ENCODE peak calls at places on chromosomes 13 and 19, in ten cellular contexts. Z is tibial nerve, B is right lobe of liver, S is NB4, X is heart left ventricle, C is lower leg skin, A is neural progenitor cell, L is IMR-90, P is lower lobe of right lung, I is GM12864. U is an unnamed sample.
A peak's percentile ranks its signal among the peaks of the same experiment; 100 is the strongest.

GRCh38 chr13:111952814-111953213 is 114.1 kb upstream of the SOX1 start:
- DNase-seq in Z (no peak), B (no peak), S (no peak), X (no peak), C (no peak), A (no peak), L (no peak), P (no peak), I (no peak), U (no peak)

GRCh38 chr19:19385900-19386339 is 19.6 kb upstream of the GATAD2A start:
- DNase-seq in Z (no peak), B (no peak), S (peak; percentile 83), X (no peak), C (no peak), A (no peak), L (no peak), P (peak; percentile 76), I (no peak), U (peak; percentile 41)

GRCh38 chr19:33488826-33489225 is 32.8 kb downstream of the PEPD start:
- DNase-seq in Z (no peak), B (no peak), S (no peak), X (no peak), C (no peak), A (no peak), L (no peak), P (peak; percentile 38), I (no peak), U (no peak)

GRCh38 chr13:63614874-63615612 is 2199.4 kb upstream of the PCDH20 start:
- DNase-seq in Z (no peak), B (no peak), S (no peak), X (no peak), C (no peak), A (no peak), L (peak; percentile 69), P (no peak), I (no peak), U (peak; percentile 27)

GRCh38 chr19:51726049-51726448 is 2.3 kb upstream of the HAS1 start:
- DNase-seq in Z (no peak), B (no peak), S (no peak), X (peak; percentile 74), C (peak; percentile 76), A (no peak), L (peak; percentile 41), P (no peak), I (no peak), U (peak; percentile 98)

GRCh38 chr19:56720281-56720680 is 48.7 kb upstream of the ZNF835 start:
- DNase-seq in Z (peak; percentile 5), B (no peak), S (peak; percentile 30), X (peak; percentile 30), C (no peak), A (no peak), L (no peak), P (no peak), I (no peak), U (no peak)

GRCh38 chr19:34734601-34735103 is 609 bp downstream of the ZNF181 start:
- DNase-seq in Z (no peak), B (no peak), S (no peak), X (no peak), C (no peak), A (peak; percentile 7), L (no peak), P (no peak), I (no peak), U (no peak)

GRCh38 chr19:39407644-39408391 is 1.2 kb downstream of the ZFP36 start:
- DNase-seq in Z (no peak), B (peak; percentile 68), S (no peak), X (peak; percentile 50), C (peak; percentile 71), A (peak; percentile 13), L (no peak), P (peak; percentile 83), I (no peak), U (peak; percentile 45)

GRCh38 chr19:33388817-33389573 is 15.5 kb downstream of the CEBPG start:
- DNase-seq in Z (no peak), B (peak; percentile 67), S (no peak), X (peak; percentile 59), C (no peak), A (no peak), L (no peak), P (no peak), I (no peak), U (no peak)

GRCh38 chr19:40799558-40800338 is 757 bp downstream of the EGLN2 start:
- DNase-seq in Z (no peak), B (peak; percentile 70), S (peak; percentile 63), X (peak; percentile 76), C (no peak), A (peak; percentile 73), L (no peak), P (peak; percentile 78), I (no peak), U (peak; percentile 42)

GRCh38 chr13:92716749-92717148 is 509.9 kb upstream of the GPC6 start:
- DNase-seq in Z (peak; percentile 5), B (no peak), S (no peak), X (no peak), C (no peak), A (no peak), L (peak; percentile 19), P (no peak), I (no peak), U (peak; percentile 42)

GRCh38 chr13:99208185-99208584 is 7.5 kb downstream of the UBAC2 start:
- DNase-seq in Z (no peak), B (no peak), S (no peak), X (no peak), C (no peak), A (no peak), L (no peak), P (no peak), I (no peak), U (no peak)

GRCh38 chr19:38551450-38551813 is 66.3 kb downstream of the MAP4K1 start:
- DNase-seq in Z (no peak), B (no peak), S (no peak), X (no peak), C (no peak), A (no peak), L (no peak), P (peak; percentile 19), I (no peak), U (no peak)

GRCh38 chr13:79581870-79582315 is 100.9 kb downstream of the NDFIP2 start:
- DNase-seq in Z (no peak), B (no peak), S (no peak), X (peak; percentile 71), C (peak; percentile 27), A (peak; percentile 65), L (peak; percentile 3), P (no peak), I (no peak), U (peak; percentile 60)

GRCh38 chr19:53545271-53546065 is 7.5 kb downstream of the ZNF331 start:
- DNase-seq in Z (no peak), B (no peak), S (no peak), X (no peak), C (no peak), A (no peak), L (peak; percentile 80), P (no peak), I (no peak), U (no peak)

GRCh38 chr13:45373116-45373606 is 32.2 kb upstream of the TPT1 start:
- DNase-seq in Z (no peak), B (no peak), S (no peak), X (no peak), C (no peak), A (no peak), L (no peak), P (no peak), I (no peak), U (no peak)

GRCh38 chr13:102658678-102659077 is 36.2 kb downstream of the METTL21C start:
- DNase-seq in Z (no peak), B (no peak), S (no peak), X (no peak), C (no peak), A (no peak), L (no peak), P (peak; percentile 53), I (no peak), U (no peak)

GRCh38 chr13:80338781-80339577 is 1.9 kb downstream of the SPRY2 start:
- DNase-seq in Z (peak; percentile 63), B (peak; percentile 75), S (peak; percentile 79), X (peak; percentile 88), C (peak; percentile 66), A (peak; percentile 90), L (peak; percentile 88), P (peak; percentile 86), I (no peak), U (peak; percentile 87)

GRCh38 chr19:4583961-4584669 is 24.6 kb upstream of the SEMA6B start:
- DNase-seq in Z (no peak), B (no peak), S (peak; percentile 47), X (no peak), C (no peak), A (peak; percentile 78), L (no peak), P (no peak), I (no peak), U (no peak)
- H3K4me3 ChIP-seq in Z (peak overlapping the region; percentile 19), B (no peak overlapping the region), S (no peak overlapping the region), X (peak overlapping the region; percentile 54), C (peak overlapping the region; percentile 2), A (peak overlapping the region; percentile 79), L (peak overlapping the region; percentile 33), P (peak overlapping the region; percentile 37), I (no peak overlapping the region), U (peak overlapping the region; percentile 53)

DNA sequence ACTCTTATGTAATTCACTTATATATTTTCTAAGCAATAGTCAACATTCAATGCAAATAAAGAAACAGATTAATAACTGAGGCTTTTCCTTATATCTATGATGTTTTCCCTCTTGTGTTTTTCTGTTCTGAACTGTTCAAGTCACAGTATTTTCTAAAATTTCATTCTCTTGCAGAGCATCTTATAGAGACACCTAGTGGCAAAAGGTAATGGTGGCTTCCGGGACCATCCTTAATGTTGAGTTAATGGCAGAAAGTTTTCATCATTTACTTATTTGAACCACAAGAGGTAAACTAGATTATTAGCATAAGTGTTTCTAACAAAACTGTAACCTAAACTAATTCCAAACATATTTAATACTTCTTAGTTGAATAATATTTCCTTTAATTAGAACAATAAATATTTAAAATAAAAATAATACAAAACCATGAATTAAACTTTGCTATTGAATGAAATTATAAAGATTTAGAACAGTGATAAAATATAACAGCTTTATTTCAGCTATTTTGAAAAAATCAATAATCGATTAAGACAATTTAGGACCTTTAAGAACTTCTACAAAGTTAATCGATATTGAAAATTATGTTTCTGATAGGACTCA is 1.7 kb upstream of the SLITRK5 start:
- DNase-seq in Z (no peak), B (no peak), S (peak; percentile 54), X (no peak), C (no peak), A (peak; percentile 56), L (peak; percentile 10), P (no peak), I (no peak), U (peak; percentile 70)
- TF ChIP-seq CTCF in Z (peak; percentile 19), B (peak; percentile 53), S (peak; percentile 61), X (no peak), C (no peak), A (peak; percentile 82), L (peak; percentile 40), P (peak; percentile 40), I (peak; percentile 38), U (peak; percentile 75)

GRCh38 chr19:41914906-41915247 is 13.4 kb downstream of the ERFL start:
- DNase-seq in Z (no peak), B (no peak), S (no peak), X (no peak), C (no peak), A (no peak), L (no peak), P (no peak), I (no peak), U (no peak)
- H3K4me3 ChIP-seq in Z (no peak overlapping the region), B (no peak overlapping the region), S (no peak overlapping the region), X (no peak overlapping the region), C (no peak overlapping the region), A (no peak overlapping the region), L (no peak overlapping the region), P (no peak overlapping the region), I (no peak overlapping the region), U (no peak overlapping the region)

GRCh38 chr19:46186717-46187101 is 38.7 kb downstream of the IGFL2 start:
- DNase-seq in Z (no peak), B (no peak), S (no peak), X (no peak), C (no peak), A (no peak), L (no peak), P (no peak), I (no peak), U (no peak)
- TF ChIP-seq CTCF in Z (no peak), B (no peak), S (no peak), X (no peak), C (no peak), A (no peak), L (no peak), P (no peak), I (no peak), U (no peak)

U was measured in choroid plexus epithelial cell.